ENCODE peak calls at places on chromosomes 11 and 22, in nine cellular contexts. S, U, Q, W, K, H, A, B and R are unnamed samples.
A peak's percentile ranks its signal among the peaks of the same experiment; 100 is the strongest.

GRCh38 chr11:67436459-67437081 is 912 bp downstream of the PTPRCAP start:
- DNase-seq in K (no peak), U (no peak), B (no peak), S (no peak), A (no peak), Q (no peak), H (peak; percentile 14), W (no peak), R (peak; percentile 65)

GRCh38 chr22:23168381-23169031 is 11.8 kb upstream of the BCR start:
- DNase-seq in Q (no peak), B (no peak), U (no peak), H (no peak), K (no peak), W (no peak), S (no peak), A (no peak), R (no peak)

GRCh38 chr11:93741882-93742226 is 382 bp downstream of the C11orf54 start:
- DNase-seq in W (peak; percentile 89), K (peak; percentile 73), B (no peak), S (peak; percentile 68), Q (peak; percentile 87), H (peak; percentile 66), A (no peak), U (peak; percentile 79), R (no peak)

GRCh38 chr11:130634981-130635473 is 186.6 kb downstream of the ADAMTS15 start:
- DNase-seq in K (peak; percentile 98), H (peak; percentile 51), A (peak; percentile 35), S (peak; percentile 64), B (no peak), U (peak; percentile 90), Q (no peak), W (peak; percentile 87), R (no peak)

GRCh38 chr11:112300094-112300786 is 39.6 kb upstream of the PLET1 start:
- DNase-seq in B (peak; percentile 57), Q (no peak), H (no peak), U (no peak), W (no peak), K (no peak), S (no peak), A (no peak), R (no peak)

GRCh38 chr11:11403763-11404725 is 51.0 kb upstream of the CSNK2A3 start:
- DNase-seq in Q (peak; percentile 40), K (no peak), H (peak; percentile 45), S (peak; percentile 65), B (no peak), W (no peak), A (no peak), U (peak; percentile 63), R (no peak)

GRCh38 chr11:102240502-102240901 is 76.8 kb upstream of the BIRC3 start:
- DNase-seq in B (no peak), W (no peak), K (peak; percentile 35), U (no peak), Q (peak; percentile 29), S (peak; percentile 53), A (no peak), H (peak; percentile 54), R (no peak)

GRCh38 chr11:128814856-128815705 is 52.0 kb downstream of the KCNJ1 start:
- DNase-seq in W (peak; percentile 26), A (peak; percentile 56), K (peak; percentile 46), H (peak; percentile 88), Q (peak; percentile 86), B (peak; percentile 74), U (peak; percentile 78), S (peak; percentile 84), R (no peak)

GRCh38 chr11:77082838-77083552 is 16.2 kb downstream of the CAPN5 start:
- DNase-seq in K (no peak), B (peak; percentile 84), A (peak; percentile 61), S (peak; percentile 60), H (peak; percentile 84), Q (peak; percentile 49), W (no peak), U (no peak), R (no peak)

GRCh38 chr11:116913000-116913399 is 75.6 kb upstream of the APOA1 start:
- DNase-seq in B (no peak), Q (peak; percentile 54), W (peak; percentile 51), K (peak; percentile 91), H (peak; percentile 80), S (peak; percentile 87), A (no peak), U (peak; percentile 55), R (no peak)

GRCh38 chr22:48227341-48228018 is 1465.0 kb downstream of the TBC1D22A start:
- DNase-seq in K (no peak), H (no peak), A (no peak), S (no peak), B (peak; percentile 28), W (no peak), Q (no peak), U (no peak), R (no peak)

GRCh38 chr11:71329731-71330130 is 77.4 kb upstream of the SHANK2 start:
- DNase-seq in W (no peak), S (no peak), B (no peak), Q (no peak), H (no peak), K (no peak), A (no peak), U (no peak), R (no peak)

GRCh38 chr11:107587306-107587979 is 3.5 kb upstream of the ELMOD1 start:
- DNase-seq in W (no peak), K (peak; percentile 47), A (no peak), B (no peak), Q (peak; percentile 94), S (peak; percentile 34), U (peak; percentile 40), H (peak; percentile 33), R (no peak)

GRCh38 chr11:134407923-134408322 is 4.1 kb downstream of the B3GAT1 start:
- DNase-seq in A (no peak), U (no peak), W (no peak), S (no peak), K (no peak), B (no peak), Q (no peak), H (no peak), R (no peak)

GRCh38 chr11:83241291-83241946 is 44.7 kb downstream of the CCDC90B start:
- DNase-seq in S (peak; percentile 67), U (peak; percentile 76), H (peak; percentile 66), K (peak; percentile 86), B (no peak), W (peak; percentile 80), A (no peak), Q (peak; percentile 70), R (no peak)
- TF ChIP-seq CTCF in S (peak; percentile 57), U (peak; percentile 73), H (peak; percentile 57), K (peak; percentile 85), B (no peak), W (peak; percentile 47), A (peak; percentile 55), Q (peak; percentile 70), R (no peak)

GRCh38 chr22:20260071-20260722 is 7.9 kb downstream of the RTN4R start:
- DNase-seq in W (no peak), B (no peak), U (no peak), K (no peak), A (no peak), Q (no peak), H (no peak), S (no peak), R (no peak)

GRCh38 chr22:20259336-20259705 is 8.8 kb downstream of the RTN4R start:
- DNase-seq in W (no peak), A (no peak), U (no peak), K (no peak), S (no peak), B (no peak), Q (no peak), H (no peak), R (no peak)

GRCh38 chr22:20257474-20258299 is 10.4 kb downstream of the RTN4R start:
- DNase-seq in Q (no peak), H (no peak), A (no peak), W (no peak), B (no peak), U (no peak), K (no peak), S (no peak), R (no peak)

GRCh38 chr22:20256562-20257473 is 11.3 kb downstream of the RTN4R start:
- DNase-seq in B (no peak), K (no peak), Q (no peak), H (no peak), W (no peak), S (no peak), U (no peak), A (no peak), R (no peak)

GRCh38 chr22:20258584-20259335 is 9.4 kb downstream of the RTN4R start:
- DNase-seq in A (no peak), W (no peak), K (no peak), Q (no peak), B (no peak), H (no peak), U (no peak), S (no peak), R (no peak)
- TF ChIP-seq CTCF in A (peak; percentile 4), W (peak; percentile 37), K (peak; percentile 50), Q (peak; percentile 32), B (no peak), H (peak; percentile 34), U (no peak), S (peak; percentile 17), R (no peak)

DNA sequence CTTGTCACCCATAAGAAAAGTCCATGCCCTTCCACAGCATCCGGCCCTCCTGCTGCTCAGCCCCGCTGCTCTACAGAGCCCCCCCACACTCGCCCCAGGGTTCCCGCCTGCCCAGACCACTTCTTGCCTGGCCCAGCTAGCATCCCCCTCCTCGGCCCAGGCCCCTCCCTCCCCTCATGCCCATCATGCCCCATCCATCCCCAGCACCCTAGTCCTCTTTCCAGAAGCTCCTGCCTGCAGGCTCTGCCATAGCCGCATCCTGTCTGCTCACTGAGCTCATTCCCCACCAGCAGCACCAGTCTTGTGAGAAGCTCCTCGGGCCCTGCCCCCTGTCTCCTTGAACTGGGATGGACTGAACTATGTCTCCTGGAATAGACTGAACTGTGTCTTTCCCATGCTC is 54.5 kb downstream of the LINC01488 start:
- DNase-seq in A (no peak), H (no peak), B (no peak), Q (no peak), S (no peak), W (no peak), K (no peak), U (no peak), R (no peak)
- TF ChIP-seq CTCF in A (no peak), H (no peak), B (no peak), Q (no peak), S (no peak), W (no peak), K (no peak), U (no peak), R (no peak)

GRCh38 chr22:50140615-50141014 is 29.9 kb upstream of the PANX2 start:
- DNase-seq in A (no peak), H (no peak), K (no peak), Q (peak; percentile 60), W (peak; percentile 14), S (no peak), U (no peak), B (no peak), R (no peak)

GRCh38 chr22:50139843-50140415 is 30.6 kb upstream of the PANX2 start:
- DNase-seq in K (peak; percentile 35), A (no peak), H (no peak), S (no peak), B (no peak), W (peak; percentile 38), U (peak; percentile 79), Q (no peak), R (no peak)

GRCh38 chr22:50141462-50141861 is 29.1 kb upstream of the PANX2 start:
- DNase-seq in Q (no peak), K (no peak), U (no peak), H (no peak), B (no peak), S (no peak), A (no peak), W (no peak), R (no peak)

GRCh38 chr22:50143096-50143495 is 27.4 kb upstream of the PANX2 start:
- DNase-seq in W (no peak), B (no peak), H (no peak), Q (peak; percentile 50), K (no peak), A (no peak), S (no peak), U (no peak), R (no peak)

GRCh38 chr22:50141891-50142363 is 28.6 kb upstream of the PANX2 start:
- DNase-seq in K (no peak), W (no peak), S (no peak), A (no peak), B (no peak), Q (peak; percentile 59), H (no peak), U (no peak), R (no peak)
- TF ChIP-seq CTCF in K (peak; percentile 21), W (no peak), S (no peak), A (no peak), B (no peak), Q (peak; percentile 30), H (no peak), U (no peak), R (no peak)